ENCODE peak calls at places on chromosomes 11 and 22, in four cellular contexts. Y is brain microvascular endothelial cell, S is IMR-90, X is colonic mucosa. D is an unnamed sample. For H3K36me3, the result is how much of the 10 kb centered on the place peaks cover.

GRCh38 chr22:30964858-30965257 is 3.7 kb downstream of the MORC2 start:
- DNase-seq in X (no peak), S (no peak), Y (no peak), D (no peak)

GRCh38 chr22:27992294-27993165 is 73.5 kb upstream of the PITPNB start:
- DNase-seq in Y (no peak), X (no peak), S (no peak), D (no peak)

GRCh38 chr11:84413547-84413946 is 1127.4 kb upstream of the CCDC90B start:
- DNase-seq in X (no peak), S (no peak), Y (no peak), D (no peak)

GRCh38 chr11:45959851-45960250 is 37.4 kb downstream of the LARGE2 start:
- DNase-seq in X (no peak), S (no peak), Y (no peak), D (no peak)

GRCh38 chr11:95144313-95145235 is 54.9 kb downstream of the ENDOD1 start:
- DNase-seq in S (no peak), Y (no peak), X (no peak), D (no peak)

GRCh38 chr11:62446091-62446490 is 27.3 kb downstream of the SCGB1A1 start:
- DNase-seq in S (no peak), X (peak), Y (no peak), D (no peak)

GRCh38 chr22:27460596-27461347 is 340.8 kb downstream of the MN1 start:
- DNase-seq in X (no peak), S (peak), Y (no peak), D (no peak)

GRCh38 chr22:46469701-46470100 is 67.7 kb downstream of the CELSR1 start:
- DNase-seq in Y (no peak), X (no peak), S (no peak), D (no peak)

GRCh38 chr22:33921576-33922181 is 1.4 kb upstream of the LARGE1 start:
- DNase-seq in Y (peak), X (peak), S (peak), D (no peak)

GRCh38 chr11:17814546-17814945 is 80.0 kb downstream of the KCNC1 start:
- DNase-seq in Y (no peak), S (no peak), X (no peak), D (no peak)

GRCh38 chr22:34943830-34944229 is 122.1 kb upstream of the ISX start:
- DNase-seq in X (no peak), S (no peak), Y (no peak), D (no peak)

GRCh38 chr11:116707250-116707649 is 65.5 kb downstream of the BUD13 start:
- DNase-seq in S (no peak), Y (no peak), X (peak), D (peak)

GRCh38 chr11:9688716-9689511 is 25.0 kb downstream of the SWAP70 start:
- DNase-seq in Y (peak), X (no peak), S (peak), D (no peak)

GRCh38 chr22:35538801-35539321 is 1.8 kb upstream of the RASD2 start:
- DNase-seq in Y (no peak), S (no peak), X (peak), D (no peak)

GRCh38 chr22:35705141-35705540 is 12.5 kb upstream of the APOL5 start:
- DNase-seq in Y (peak), X (no peak), S (peak), D (no peak)

GRCh38 chr11:96130061-96130460 is 206.2 kb upstream of the MTMR2 start:
- DNase-seq in Y (no peak), X (no peak), S (no peak), D (no peak)

GRCh38 chr11:101133190-101133589 is 3.6 kb upstream of the PGR start:
- DNase-seq in Y (no peak), X (no peak), S (no peak), D (no peak)

GRCh38 chr11:27721505-27722116 is 21.4 kb upstream of the BDNF start:
- DNase-seq in X (no peak), S (no peak), Y (no peak), D (no peak)

GRCh38 chr22:30356392-30357230 is at the start of the genes CCDC157 and SF3A1:
- DNase-seq in X (peak), S (peak), Y (peak), D (peak)

GRCh38 chr11:85843929-85844328 is 11.3 kb upstream of the CCDC83 start:
- DNase-seq in Y (no peak), X (no peak), S (no peak), D (no peak)

GRCh38 chr11:561148-562003 is 606 bp downstream of the RASSF7 start:
- DNase-seq in S (no peak), Y (no peak), X (peak), D (no peak)

GRCh38 chr11:91219501-91219900 is 996.7 kb upstream of the CHORDC1 start:
- DNase-seq in X (no peak), Y (peak), S (peak), D (no peak)

GRCh38 chr22:42991010-42991651 is 23.8 kb downstream of the PACSIN2 start:
- DNase-seq in X (peak), S (peak), Y (peak), D (no peak)

GRCh38 chr11:94574193-94574961 is 7.2 kb downstream of the PIWIL4 start:
- DNase-seq in X (no peak), S (peak), Y (peak), D (no peak)

GRCh38 chr11:70324354-70325115 is 54.0 kb downstream of the PPFIA1 start:
- DNase-seq in Y (peak), X (no peak), S (no peak), D (no peak)

GRCh38 chr11:108016647-108017046 is 7.9 kb downstream of the CUL5 start:
- DNase-seq in Y (no peak), S (no peak), X (no peak), D (no peak)

GRCh38 chr22:31753005-31753633 is 700 bp upstream of the DEPDC5 start:
- DNase-seq in Y (no peak), X (peak), S (no peak), D (no peak)

GRCh38 chr11:126310229-126310991 is 6.5 kb downstream of the DCPS start:
- DNase-seq in S (peak), X (peak), Y (peak), D (no peak)

GRCh38 chr11:43736502-43737193 is 56.1 kb downstream of the HSD17B12 start:
- DNase-seq in X (no peak), S (peak), Y (peak), D (no peak)

GRCh38 chr11:93238956-93239355 is 41.2 kb upstream of the SLC36A4 start:
- DNase-seq in X (no peak), Y (no peak), S (no peak), D (no peak)

GRCh38 chr11:22957890-22958289 is 97.6 kb upstream of the CCDC179 start:
- DNase-seq in X (no peak), S (no peak), Y (no peak), D (no peak)

GRCh38 chr22:21690401-21690801 is 24.6 kb downstream of the PPIL2 start:
- DNase-seq in Y (no peak), S (no peak), X (no peak), D (no peak)

GRCh38 chr11:7964873-7965272 is 374 bp downstream of the NLRP10 start:
- DNase-seq in S (peak), X (no peak), Y (no peak), D (no peak)

GRCh38 chr11:85628771-85629341 is 463 bp downstream of the TMEM126B start:
- DNase-seq in X (peak), Y (no peak), S (peak), D (no peak)

GRCh38 chr11:123434262-123434661 is 4.2 kb downstream of the GRAMD1B start:
- DNase-seq in S (peak), X (no peak), Y (no peak), D (no peak)

GRCh38 chr11:33588056-33588455 is 112.6 kb downstream of the C11orf91 start:
- DNase-seq in X (no peak), S (no peak), Y (no peak), D (no peak)

GRCh38 chr11:26741036-26741435 is 19.2 kb upstream of the SLC5A12 start:
- DNase-seq in X (no peak), Y (peak), S (no peak), D (no peak)

DNA sequence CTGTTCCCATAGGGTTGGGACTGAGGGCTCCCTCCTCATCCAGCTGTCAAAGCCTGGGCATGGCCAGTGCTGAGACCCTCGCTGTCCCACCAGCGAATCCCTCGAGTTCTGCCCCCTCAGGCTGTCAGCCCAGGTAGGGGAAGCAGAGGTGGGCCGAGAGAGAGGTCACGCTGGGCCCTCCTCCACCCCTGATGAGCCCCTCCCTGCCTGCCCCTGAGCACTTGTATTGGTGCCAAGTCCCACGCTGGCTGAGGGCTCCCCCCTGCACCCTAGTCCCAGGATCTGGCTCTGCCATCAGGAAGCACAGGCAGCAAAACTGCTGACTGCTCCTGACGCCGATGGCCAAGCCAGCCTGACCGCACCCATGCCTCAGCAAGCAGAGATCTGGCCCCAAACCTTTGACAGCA is 3.3 kb downstream of the PRR33 start:
- DNase-seq in X (peak), S (no peak), Y (no peak), D (peak)
- H3K36me3 ChIP-seq in X (under half), S (under half), Y (under half), D (under half)

DNA sequence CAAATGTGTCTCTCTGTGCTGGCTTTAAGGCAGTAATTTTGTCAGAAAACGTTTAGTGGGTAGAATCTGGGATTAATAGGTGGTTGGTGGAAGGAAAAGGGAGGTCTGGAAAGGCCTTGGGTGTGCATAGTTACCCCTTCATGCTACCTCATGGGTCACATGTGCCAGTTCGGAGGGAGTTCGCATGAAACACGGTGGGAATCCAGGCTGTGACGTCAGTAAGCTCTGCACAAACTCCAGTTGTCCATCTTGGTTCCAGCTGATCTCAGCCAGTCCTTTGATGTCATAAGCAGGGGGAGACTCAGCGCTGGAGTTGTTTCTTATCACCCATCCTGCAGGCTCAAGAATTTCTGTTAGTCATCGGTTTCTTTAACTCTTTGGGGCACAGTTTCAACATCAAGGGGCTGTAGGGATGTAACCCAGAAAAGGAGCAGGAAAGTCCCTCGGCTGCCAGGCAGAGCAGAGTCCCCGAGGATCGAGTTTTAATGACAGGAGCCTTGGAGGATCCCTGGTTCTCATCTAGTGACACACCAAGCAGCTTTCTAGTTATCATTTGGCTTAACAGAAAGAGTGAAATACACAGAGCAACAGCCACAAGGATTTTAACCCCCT is 28.9 kb downstream of the MOV10L1 start:
- DNase-seq in X (no peak), S (peak), Y (peak), D (no peak)
- H3K27ac ChIP-seq in X (no peak), S (peak), Y (peak), D (no peak)

GRCh38 chr22:49943771-49944398 is 16.7 kb upstream of the PIM3 start:
- DNase-seq in S (no peak), X (no peak), Y (no peak), D (no peak)

GRCh38 chr22:49943405-49943765 is 17.2 kb upstream of the PIM3 start:
- DNase-seq in Y (no peak), X (no peak), S (no peak), D (no peak)

GRCh38 chr22:49942565-49943404 is 17.8 kb upstream of the PIM3 start:
- DNase-seq in Y (no peak), X (no peak), S (no peak), D (no peak)

GRCh38 chr22:49946612-49947295 is 13.8 kb upstream of the PIM3 start:
- DNase-seq in S (no peak), Y (no peak), X (peak), D (no peak)

GRCh38 chr22:49944399-49944891 is 16.1 kb upstream of the PIM3 start:
- DNase-seq in S (no peak), X (no peak), Y (no peak), D (no peak)
- H3K36me3 ChIP-seq in S (under half), X (under half), Y (under half), D (under half)

GRCh38 chr11:35387341-35387982 is 31.9 kb downstream of the SLC1A2 start:
- DNase-seq in S (peak), X (no peak), Y (no peak), D (no peak)

GRCh38 chr11:35390737-35391682 is 28.3 kb downstream of the SLC1A2 start:
- DNase-seq in S (peak), X (peak), Y (peak), D (no peak)

GRCh38 chr11:35389112-35389511 is 30.2 kb downstream of the SLC1A2 start:
- DNase-seq in X (no peak), S (no peak), Y (no peak), D (no peak)

GRCh38 chr11:35389897-35390462 is 29.4 kb downstream of the SLC1A2 start:
- DNase-seq in X (no peak), S (no peak), Y (no peak), D (no peak)

GRCh38 chr11:35388054-35388453 is 31.3 kb downstream of the SLC1A2 start:
- DNase-seq in X (no peak), Y (no peak), S (peak), D (no peak)
- H3K27ac ChIP-seq in X (no peak), Y (no peak), S (no peak), D (no peak)

DNA sequence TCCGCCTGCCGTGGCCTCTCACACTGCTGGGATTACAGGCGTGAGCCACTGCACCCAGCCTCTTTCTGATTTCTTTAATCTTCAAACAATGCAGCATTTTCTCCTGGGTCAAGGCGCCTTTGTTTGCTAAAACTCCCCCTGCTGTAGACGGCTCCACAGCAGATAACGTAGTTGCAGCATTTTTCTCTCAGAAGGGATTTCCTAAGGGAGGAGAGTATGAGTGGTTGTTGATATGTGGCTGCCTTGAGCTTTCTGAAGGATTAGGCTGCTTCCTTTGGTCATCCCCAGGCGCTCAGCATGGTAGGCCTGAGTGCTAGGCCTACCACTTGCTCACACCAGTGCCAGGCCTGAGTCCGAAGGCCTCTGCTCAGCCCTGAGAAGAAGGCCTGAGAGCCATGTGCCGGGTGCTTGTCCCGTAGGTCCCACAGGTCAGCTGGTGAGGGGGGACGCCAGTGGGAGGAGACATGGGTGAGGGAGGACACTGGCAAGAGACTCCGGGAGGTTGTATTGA is 18.1 kb downstream of the SMARCB1 start:
- DNase-seq in S (no peak), X (no peak), Y (no peak), D (no peak)
- H3K36me3 ChIP-seq in S (half or more), X (under half), Y (half or more), D (half or more)

DNA sequence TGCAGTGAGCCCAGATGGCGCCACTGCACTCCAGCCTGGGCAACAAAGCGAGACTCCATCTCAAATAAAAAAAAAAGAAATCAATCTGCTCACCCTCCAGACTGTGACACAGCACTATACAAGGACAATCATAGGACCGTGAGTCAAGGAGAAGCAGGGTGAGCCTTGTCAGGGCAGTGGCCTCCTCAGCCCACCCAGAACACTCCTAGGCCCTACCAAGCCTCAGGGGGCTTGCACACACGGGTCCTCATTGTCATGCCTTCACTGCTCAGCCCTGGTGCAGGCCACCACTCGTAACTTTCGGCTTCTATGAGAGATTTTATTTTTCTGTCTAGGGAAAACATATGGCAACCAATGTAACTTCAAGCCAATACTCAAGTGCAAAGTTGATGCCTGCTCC is 35.8 kb downstream of the DGCR2 start:
- DNase-seq in S (no peak), Y (no peak), X (no peak), D (no peak)
- H3K27ac ChIP-seq in S (no peak), Y (peak), X (no peak), D (peak)